ENCODE peak calls at places on chromosomes 6 and 20, in seven cellular contexts. S, W, N, C, B, O and H are unnamed samples.

GRCh38 chr6:145673504-145673903 is 61.8 kb downstream of the EPM2A start:
- DNase-seq in N (no peak), O (peak), S (no peak), C (no peak), B (no peak), W (no peak), H (no peak)

GRCh38 chr20:5189917-5190316 is 63.1 kb downstream of the CDS2 start:
- DNase-seq in N (no peak), S (no peak), W (no peak), C (no peak), B (no peak), O (no peak), H (no peak)

GRCh38 chr20:60139663-60140446 is 181.6 kb downstream of the CDH26 start:
- DNase-seq in W (no peak), O (no peak), S (no peak), C (no peak), N (no peak), B (no peak), H (no peak)

GRCh38 chr6:133567656-133568055 is 321.3 kb upstream of the TCF21 start:
- DNase-seq in C (no peak), O (no peak), W (no peak), S (no peak), B (no peak), N (peak), H (peak)

GRCh38 chr6:140052757-140053729 is 678.6 kb upstream of the CITED2 start:
- DNase-seq in W (no peak), O (peak), N (peak), C (no peak), S (no peak), B (no peak), H (peak)

GRCh38 chr20:34215711-34216381 is 25.4 kb upstream of the ASIP start:
- DNase-seq in O (peak), B (peak), S (no peak), C (peak), N (peak), W (peak), H (peak)

GRCh38 chr6:8057793-8058192 is 6.4 kb downstream of the BLOC1S5 start:
- DNase-seq in S (no peak), W (no peak), C (no peak), O (no peak), N (no peak), B (no peak), H (no peak)

GRCh38 chr6:8845691-8846090 is 410.3 kb upstream of the SLC35B3 start:
- DNase-seq in N (peak), O (no peak), W (no peak), B (no peak), S (no peak), C (no peak), H (no peak)

GRCh38 chr6:132023490-132023889 is 72.3 kb upstream of the CCN2 start:
- DNase-seq in C (no peak), S (no peak), N (peak), W (no peak), O (no peak), B (no peak), H (no peak)

DNA sequence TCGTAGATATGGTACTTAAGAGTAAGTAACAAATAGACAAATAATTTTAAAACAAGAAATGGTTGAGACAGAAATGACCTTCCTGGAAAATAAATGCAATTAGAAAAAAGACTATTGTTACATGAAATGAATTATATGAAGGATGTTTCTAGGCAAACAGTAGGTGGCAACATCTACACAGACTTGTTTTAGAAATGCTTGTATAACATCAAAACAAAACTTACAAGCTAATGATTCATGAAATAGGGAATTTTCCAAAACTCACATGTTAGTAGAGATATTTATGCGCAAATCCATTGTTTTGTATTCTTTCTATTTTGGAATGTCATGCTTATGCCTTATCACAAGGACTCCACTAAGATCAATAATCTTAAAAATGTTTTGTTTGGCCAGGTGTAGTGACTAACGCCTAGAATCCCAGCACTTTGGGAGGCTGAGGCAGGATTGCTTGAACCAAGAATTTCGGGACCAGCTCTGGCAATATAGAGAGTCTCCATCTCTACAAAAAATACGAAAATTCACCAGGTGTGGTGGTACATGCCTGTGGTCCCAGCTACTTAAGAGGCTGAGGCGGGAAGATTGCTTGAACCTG is 32.3 kb upstream of the LGSN start:
- DNase-seq in S (peak), N (peak), B (peak), W (peak), O (peak), C (no peak), H (peak)
- TF ChIP-seq CTCF in S (peak), N (peak), B (peak), W (peak), O (peak), C (peak), H (peak)

DNA sequence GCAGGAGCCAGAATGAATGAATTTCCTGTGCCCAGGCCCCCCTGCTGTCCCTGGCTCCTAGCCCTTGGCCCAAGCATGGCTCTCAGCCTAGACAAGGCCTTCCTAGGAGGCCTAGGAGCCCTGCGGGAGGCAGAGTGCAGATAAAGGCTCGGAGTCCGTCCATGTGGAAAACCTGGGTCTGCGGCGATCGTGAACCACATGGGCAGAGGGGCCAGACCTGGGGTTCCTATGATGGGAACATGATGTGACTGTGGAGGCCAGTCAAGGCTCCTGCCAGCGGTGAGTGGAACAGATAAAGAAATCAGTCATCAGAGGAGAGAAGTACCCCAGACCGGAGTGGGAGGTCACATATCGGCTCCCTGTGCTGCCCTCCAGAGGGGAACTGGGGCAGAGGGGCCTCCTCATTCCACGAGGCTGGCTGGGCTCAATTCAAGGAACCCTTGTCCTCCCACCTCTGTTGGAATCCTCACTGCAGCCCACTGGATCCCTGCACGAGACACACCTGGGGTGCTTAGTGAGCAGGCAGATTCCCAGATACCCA is 5.8 kb upstream of the VSTM2L start:
- DNase-seq in C (no peak), S (no peak), O (no peak), B (no peak), N (no peak), W (no peak), H (no peak)
- TF ChIP-seq CTCF in C (peak), S (peak), O (peak), B (peak), N (peak), W (peak), H (peak)

DNA sequence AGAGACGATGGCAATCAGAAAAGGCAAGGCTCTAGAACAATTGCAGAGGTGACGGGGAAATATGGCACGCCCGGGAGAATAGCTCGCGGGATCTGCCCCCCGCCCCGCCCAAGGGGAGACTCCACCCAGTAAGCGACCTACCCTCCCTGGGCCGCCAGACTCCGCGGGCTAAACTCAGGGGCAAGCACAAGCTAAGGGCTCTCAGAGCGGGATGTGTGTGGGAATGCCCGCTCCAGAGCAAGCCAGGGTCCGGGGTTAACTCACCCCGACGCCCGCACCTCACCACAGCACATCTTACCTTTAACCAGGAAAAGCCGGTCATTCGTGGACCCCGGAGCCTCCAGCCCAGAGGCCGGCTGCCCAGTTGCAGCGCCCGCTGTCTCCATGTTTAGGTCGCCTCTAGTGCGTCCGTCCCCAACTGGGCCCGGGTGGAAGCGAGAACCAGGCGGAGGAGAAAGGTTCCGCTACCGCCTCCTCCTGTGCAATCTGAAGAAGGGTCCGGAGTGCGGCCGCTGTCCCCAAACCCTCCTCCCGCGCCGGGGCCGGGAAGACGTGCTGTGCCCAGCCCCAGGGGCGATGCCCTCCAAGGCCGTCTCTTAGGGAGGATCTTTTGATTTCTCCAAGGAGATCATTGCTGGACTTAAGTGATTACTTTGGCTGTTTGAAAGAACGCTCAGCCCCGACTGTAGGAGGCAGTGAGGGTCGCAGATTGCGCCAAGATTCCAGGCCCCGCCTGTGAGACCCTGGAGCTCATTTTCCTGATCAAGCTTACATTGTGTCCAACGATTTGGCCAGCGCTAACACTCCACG is at the start of gene TMEM242:
- DNase-seq in B (no peak), O (peak), S (peak), C (peak), W (peak), N (peak), H (peak)
- TF ChIP-seq CTCF in B (peak), O (peak), S (peak), C (peak), W (peak), N (peak), H (peak)

DNA sequence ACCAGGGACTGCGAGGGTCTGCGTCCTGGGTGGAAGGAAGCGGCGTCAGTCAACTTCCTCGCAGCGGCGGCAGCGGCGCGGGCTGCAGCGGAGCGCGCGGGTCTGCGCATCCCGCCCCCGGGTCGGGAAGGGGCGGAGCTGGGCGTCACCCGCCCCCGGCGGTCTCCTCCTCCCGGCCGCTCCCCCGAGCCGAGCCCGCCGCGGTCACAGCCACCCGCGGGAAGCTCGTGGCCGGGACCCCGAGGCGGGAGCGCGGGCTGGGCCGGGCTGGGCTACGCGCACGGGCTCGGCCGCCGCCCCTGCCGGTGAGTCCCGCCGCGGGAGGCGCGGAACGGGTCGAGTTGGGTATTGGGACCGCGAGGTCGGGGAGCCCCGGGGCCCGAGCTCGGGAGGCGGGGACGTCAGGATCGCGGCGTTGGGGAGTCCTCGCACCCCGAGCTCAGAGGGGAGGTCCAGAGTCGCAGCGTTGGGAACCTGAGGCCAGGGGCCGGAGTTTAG is at the start of gene PAQR8:
- DNase-seq in N (peak), B (no peak), O (peak), S (no peak), W (no peak), C (peak), H (peak)
- TF ChIP-seq CTCF in N (no peak), B (no peak), O (no peak), S (no peak), W (no peak), C (no peak), H (no peak)